ENCODE peak calls at places on chromosomes 12 and 14, in six cellular contexts. W, D, U, A, I and S are unnamed samples.

GRCh38 chr14:20493634-20494033 is 11.7 kb upstream of the RNASE10 start:
- DNase-seq in I (no peak), A (no peak), U (no peak), W (no peak), D (peak), S (no peak)

GRCh38 chr12:4153343-4153892 is 120.1 kb upstream of the CCND2 start:
- DNase-seq in A (no peak), I (no peak), W (no peak), D (no peak), U (no peak), S (no peak)

GRCh38 chr12:46492471-46493351 is 120.1 kb upstream of the SLC38A2 start:
- DNase-seq in A (peak), W (peak), D (no peak), I (peak), U (no peak), S (no peak)

GRCh38 chr14:100155881-100156645 is 3.4 kb downstream of the DEGS2 start:
- DNase-seq in W (no peak), I (no peak), U (no peak), D (no peak), A (no peak), S (no peak)

GRCh38 chr12:98645572-98646067 is 530 bp downstream of the APAF1 start:
- DNase-seq in U (no peak), A (peak), D (peak), W (peak), I (peak), S (no peak)

GRCh38 chr14:61380984-61381383 is 59.6 kb downstream of the PRKCH start:
- DNase-seq in A (no peak), U (no peak), I (no peak), D (no peak), W (no peak), S (no peak)

GRCh38 chr14:24296341-24297157 is 3.0 kb downstream of the DHRS1 start:
- DNase-seq in A (peak), I (peak), W (peak), U (no peak), D (peak), S (no peak)

GRCh38 chr12:4289334-4289878 is 15.8 kb downstream of the CCND2 start:
- DNase-seq in W (no peak), U (no peak), I (no peak), D (no peak), A (no peak), S (no peak)

GRCh38 chr14:53044486-53044885 is 93.6 kb upstream of the FERMT2 start:
- DNase-seq in U (no peak), D (no peak), W (peak), I (peak), A (peak), S (no peak)

GRCh38 chr12:18446245-18446644 is 184.9 kb downstream of the PIK3C2G start:
- DNase-seq in W (no peak), A (no peak), I (no peak), D (no peak), U (no peak), S (no peak)

DNA sequence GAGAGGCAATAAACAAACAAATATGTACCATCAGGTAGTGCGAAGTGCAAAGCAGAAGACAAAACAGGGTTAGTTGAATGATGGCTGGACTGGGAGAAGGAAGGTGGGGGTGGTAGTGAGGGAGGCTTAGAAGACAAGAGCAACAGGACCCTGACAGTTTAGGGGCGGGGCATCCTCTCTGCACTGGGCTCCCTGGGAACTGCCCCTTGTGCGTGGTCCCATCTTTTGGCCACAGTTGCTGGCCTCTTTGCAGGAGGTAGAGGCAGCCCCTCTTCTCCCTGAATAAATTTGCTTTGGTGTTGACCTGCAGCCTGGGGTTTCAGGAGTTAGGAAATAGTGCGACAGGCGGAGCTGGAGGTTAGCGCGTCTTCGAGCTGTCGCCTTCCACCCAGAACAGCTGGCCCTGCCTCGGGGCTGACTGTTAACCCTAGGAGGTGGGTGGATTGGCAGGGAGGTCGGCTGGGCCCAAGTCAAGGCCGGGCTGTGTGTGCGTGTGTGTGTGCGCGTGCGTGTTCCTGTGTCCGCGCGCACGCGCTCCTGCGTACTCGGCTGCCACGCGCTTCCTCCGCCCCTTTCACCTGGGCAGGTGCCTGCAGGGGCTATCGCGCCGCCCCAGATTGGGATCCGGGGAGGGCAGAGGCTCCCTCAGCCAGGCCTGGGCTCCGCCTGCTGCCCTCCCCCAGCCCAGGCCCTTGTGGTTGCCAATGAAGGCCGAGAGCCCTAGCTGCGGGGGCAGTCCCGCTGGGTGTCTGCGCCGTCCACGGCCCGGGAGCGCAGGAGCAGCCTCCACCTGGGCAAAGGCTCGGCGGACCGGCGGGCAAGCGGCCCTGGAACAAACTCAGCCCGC is 180.8 kb downstream of the ADCK1 start:
- DNase-seq in U (no peak), D (no peak), A (no peak), I (no peak), W (no peak), S (peak)
- H3K4me3 ChIP-seq in U (no peak), D (no peak), A (peak), I (peak), W (no peak), S (no peak)

GRCh38 chr14:104658325-104658712 is 31.1 kb upstream of the INF2 start:
- DNase-seq in I (no peak), D (no peak), W (no peak), U (no peak), A (no peak), S (no peak)

GRCh38 chr14:104659146-104659545 is 30.3 kb upstream of the INF2 start:
- DNase-seq in A (no peak), U (no peak), W (no peak), D (no peak), I (no peak), S (no peak)

GRCh38 chr14:104661086-104661485 is 28.3 kb upstream of the INF2 start:
- DNase-seq in A (no peak), D (no peak), W (no peak), U (no peak), I (no peak), S (no peak)

GRCh38 chr14:104660597-104660996 is 28.8 kb upstream of the INF2 start:
- DNase-seq in U (no peak), A (no peak), W (no peak), D (no peak), I (no peak), S (no peak)

DNA sequence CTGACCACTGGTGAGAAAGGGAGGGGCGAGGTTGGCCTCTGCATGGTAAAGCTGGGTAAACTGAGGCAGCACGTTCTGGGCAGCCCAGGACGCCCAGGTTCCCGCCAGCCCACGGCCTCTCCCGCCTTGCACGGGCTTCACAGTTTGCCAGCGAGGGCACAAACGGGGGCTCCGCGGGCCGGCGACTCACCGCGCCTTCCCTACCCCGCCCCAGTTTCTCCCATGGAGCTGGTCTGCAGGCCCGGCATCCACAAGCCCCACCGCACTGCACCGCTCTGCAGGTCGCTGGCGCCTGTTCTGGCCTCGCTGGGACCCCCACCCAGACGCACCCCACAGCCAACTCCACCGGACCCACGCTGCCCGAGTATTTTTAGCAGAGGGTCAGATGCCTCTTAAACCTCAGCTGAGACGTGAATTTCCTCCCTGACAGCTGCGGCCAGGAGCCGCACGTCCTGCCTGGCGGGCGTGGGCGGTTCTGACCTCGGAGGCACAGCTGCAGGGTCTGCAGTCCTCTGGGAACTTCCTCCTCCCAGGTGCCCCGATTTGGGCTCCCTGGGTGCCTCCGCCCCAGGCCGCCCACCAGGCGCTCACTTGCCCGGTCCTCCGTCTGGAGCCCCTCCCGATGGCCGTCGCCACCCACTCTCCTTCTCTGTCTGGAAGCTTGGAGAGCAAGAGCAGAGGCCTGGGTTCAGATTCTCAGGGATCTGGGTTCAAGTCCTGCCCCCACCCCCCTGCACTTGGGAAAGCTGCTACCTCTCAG is 29.5 kb upstream of the INF2 start:
- DNase-seq in D (no peak), W (no peak), A (no peak), U (no peak), I (no peak), S (no peak)
- H3K4me3 ChIP-seq in D (no peak), W (no peak), A (no peak), U (no peak), I (no peak), S (no peak)

GRCh38 chr12:20701106-20701505 is 6.0 kb downstream of the SLCO1C1 start:
- DNase-seq in D (no peak), W (no peak), A (no peak), I (no peak), U (no peak), S (no peak)

GRCh38 chr12:20696181-20696580 is 1.0 kb downstream of the SLCO1C1 start:
- DNase-seq in I (no peak), U (no peak), D (no peak), W (no peak), A (no peak), S (no peak)

GRCh38 chr12:20695232-20695631 is at the start of gene SLCO1C1:
- DNase-seq in D (no peak), U (no peak), W (no peak), A (no peak), I (no peak), S (no peak)
- H3K4me3 ChIP-seq in D (no peak), U (no peak), W (no peak), A (no peak), I (no peak), S (no peak)

DNA sequence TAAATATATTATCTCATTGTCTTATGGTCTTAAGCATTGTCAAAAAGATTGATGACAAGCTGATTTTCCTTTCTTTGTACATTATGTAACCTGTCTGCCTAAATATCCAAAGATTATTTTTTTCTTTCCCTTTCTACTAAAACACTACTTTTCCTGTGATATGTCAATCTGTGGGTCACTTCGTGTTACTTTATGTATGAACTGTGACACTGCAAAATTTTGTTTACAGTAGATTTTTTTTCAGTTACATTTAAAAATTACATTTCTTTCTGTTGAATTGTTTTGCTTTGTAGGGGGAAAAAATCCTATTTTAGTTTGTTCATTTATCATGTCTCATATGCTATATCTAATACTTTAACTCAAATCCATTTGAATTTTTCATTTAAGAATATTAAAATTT is 392.3 kb upstream of the ATXN7L3B start:
- DNase-seq in U (no peak), W (no peak), D (no peak), I (no peak), A (no peak), S (no peak)
- H3K4me3 ChIP-seq in U (no peak), W (no peak), D (no peak), I (no peak), A (no peak), S (no peak)